ENCODE peak calls at places on chromosomes 3 and 15, in five cellular contexts. G is dorsolateral prefrontal cortex, J is endothelial cell, U is fibroblast of pulmonary artery, K is ascending aorta. V is an unnamed sample.

GRCh38 chr3:197494366-197495058 is 61.3 kb downstream of the BDH1 start:
- DNase-seq in G (no peak), J (no peak), U (no peak), K (no peak), V (peak)

GRCh38 chr3:12489832-12490231 is 5.6 kb downstream of the TSEN2 start:
- DNase-seq in G (no peak), J (no peak), U (peak), K (no peak), V (peak)

GRCh38 chr15:47439146-47439869 is 278.0 kb upstream of the SEMA6D start:
- DNase-seq in G (no peak), J (no peak), U (peak), K (no peak), V (no peak)

GRCh38 chr3:28924744-28925360 is 356.0 kb upstream of the RBMS3 start:
- DNase-seq in G (no peak), J (no peak), U (no peak), K (no peak), V (peak)

GRCh38 chr15:85681391-85681790 is 113.3 kb downstream of the KLHL25 start:
- DNase-seq in G (no peak), J (no peak), U (no peak), K (no peak), V (no peak)

GRCh38 chr15:38650384-38650783 is 85.8 kb upstream of the RASGRP1 start:
- DNase-seq in G (no peak), J (no peak), U (no peak), K (no peak), V (no peak)

GRCh38 chr3:138726966-138727365 is 107.8 kb downstream of the PIK3CB start:
- DNase-seq in G (no peak), J (no peak), U (peak), K (no peak), V (peak)

GRCh38 chr3:179037361-179037760 is 34.2 kb downstream of the ZMAT3 start:
- DNase-seq in G (peak), J (no peak), U (peak), K (peak), V (peak)

GRCh38 chr3:59818033-59818936 is 768.5 kb upstream of the CFAP20DC start:
- DNase-seq in G (peak), J (no peak), U (peak), K (peak), V (peak)

GRCh38 chr3:41234823-41235722 is 35.8 kb downstream of the CTNNB1 start:
- DNase-seq in G (no peak), J (no peak), U (peak), K (no peak), V (peak)

GRCh38 chr15:101277038-101277822 is at the start of gene SELENOS:
- DNase-seq in G (peak), J (peak), U (peak), K (peak), V (peak)
- TF ChIP-seq CTCF in G (peak), J (no peak), U (no peak), K (no peak), V (no peak)

GRCh38 chr3:182143903-182144302 is 432.2 kb downstream of the SOX2 start:
- DNase-seq in G (no peak), J (no peak), U (no peak), K (no peak), V (no peak)

GRCh38 chr3:182136008-182136910 is 424.5 kb downstream of the SOX2 start:
- DNase-seq in G (no peak), J (no peak), U (no peak), K (no peak), V (no peak)

GRCh38 chr3:182142928-182143327 is 431.2 kb downstream of the SOX2 start:
- DNase-seq in G (no peak), J (no peak), U (no peak), K (no peak), V (no peak)

GRCh38 chr3:182138388-182138787 is 426.7 kb downstream of the SOX2 start:
- DNase-seq in G (no peak), J (no peak), U (no peak), K (no peak), V (no peak)

DNA sequence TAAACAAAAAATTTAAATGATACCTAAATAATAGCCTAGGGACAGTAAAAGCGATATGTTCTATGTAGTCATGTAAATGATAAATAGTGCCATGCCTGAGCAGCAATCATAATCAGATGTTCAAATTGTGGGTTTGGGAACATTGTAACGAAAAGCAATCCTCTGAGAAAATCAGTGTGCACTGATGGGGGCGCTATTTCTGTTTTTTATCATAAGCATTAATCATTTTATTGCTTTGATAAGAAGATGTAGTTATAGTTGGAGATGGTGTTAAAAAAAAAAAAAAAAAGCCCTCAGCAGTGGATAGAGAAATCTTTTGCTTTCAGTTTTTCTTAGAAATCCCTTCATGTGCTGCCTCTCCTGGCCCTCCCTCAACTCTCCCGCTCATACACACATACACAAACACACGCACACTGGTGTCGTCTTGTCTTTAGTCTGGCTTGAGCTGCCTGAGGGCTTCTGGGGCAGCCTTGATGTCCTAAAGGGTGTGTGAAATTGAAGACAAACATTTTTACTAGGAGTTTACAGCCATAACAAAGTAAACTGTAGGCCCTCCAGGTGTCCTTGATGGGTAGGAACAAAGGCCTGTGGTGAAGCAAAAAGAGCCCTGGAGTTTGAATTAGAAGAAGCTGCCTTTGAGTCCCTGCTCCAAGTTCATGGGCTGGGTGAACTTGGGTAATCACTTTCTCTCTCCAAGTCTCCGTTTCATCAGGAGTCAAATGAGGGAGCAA is 428.1 kb downstream of the SOX2 start:
- DNase-seq in G (no peak), J (no peak), U (no peak), K (no peak), V (no peak)
- TF ChIP-seq CTCF in G (peak), J (peak), U (no peak), K (no peak), V (no peak)

GRCh38 chr3:128554100-128554464 is 61.1 kb upstream of the GATA2 start:
- DNase-seq in G (no peak), J (no peak), U (peak), K (peak), V (peak)
- TF ChIP-seq CTCF in G (no peak), J (no peak), U (peak), K (no peak), V (peak)

DNA sequence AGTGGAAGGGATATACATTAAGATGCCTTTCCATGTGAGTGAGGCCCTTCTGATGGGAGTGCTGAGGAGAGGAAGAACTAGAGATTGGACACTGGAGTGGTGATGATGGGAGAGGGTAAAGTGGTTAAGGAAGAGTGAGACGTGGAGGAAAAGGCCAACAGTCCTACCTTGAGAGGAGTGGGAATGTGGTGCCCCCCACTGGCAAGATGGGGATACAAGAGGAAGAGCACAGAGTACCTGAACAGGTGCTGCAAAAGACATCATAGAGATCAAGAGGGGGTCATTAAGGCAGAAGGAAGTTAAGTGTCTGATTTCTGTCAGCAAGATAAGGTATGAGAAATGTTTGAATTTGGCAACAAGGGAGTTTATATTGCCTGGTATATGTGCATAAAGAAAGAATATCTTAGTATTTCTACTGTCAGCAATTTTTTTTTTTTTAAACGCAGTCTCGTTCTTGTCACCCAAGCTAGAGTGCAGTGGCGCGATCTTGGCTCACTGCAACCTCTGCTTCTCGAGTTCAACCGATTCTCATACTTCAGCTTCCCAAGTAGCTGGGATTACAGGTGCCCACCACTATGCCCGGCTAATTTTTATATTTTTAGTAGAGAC is 34.0 kb downstream of the ARIH2 start:
- DNase-seq in G (no peak), J (peak), U (peak), K (no peak), V (peak)
- TF ChIP-seq CTCF in G (no peak), J (peak), U (peak), K (peak), V (peak)

GRCh38 chr3:33975463-33975862 is 177.0 kb downstream of the PDCD6IP start:
- DNase-seq in G (no peak), J (no peak), U (peak), K (no peak), V (peak)

GRCh38 chr3:33982269-33982798 is 183.9 kb downstream of the PDCD6IP start:
- DNase-seq in G (no peak), J (no peak), U (peak), K (no peak), V (no peak)

GRCh38 chr3:33977227-33977626 is 178.8 kb downstream of the PDCD6IP start:
- DNase-seq in G (no peak), J (no peak), U (no peak), K (no peak), V (no peak)

DNA sequence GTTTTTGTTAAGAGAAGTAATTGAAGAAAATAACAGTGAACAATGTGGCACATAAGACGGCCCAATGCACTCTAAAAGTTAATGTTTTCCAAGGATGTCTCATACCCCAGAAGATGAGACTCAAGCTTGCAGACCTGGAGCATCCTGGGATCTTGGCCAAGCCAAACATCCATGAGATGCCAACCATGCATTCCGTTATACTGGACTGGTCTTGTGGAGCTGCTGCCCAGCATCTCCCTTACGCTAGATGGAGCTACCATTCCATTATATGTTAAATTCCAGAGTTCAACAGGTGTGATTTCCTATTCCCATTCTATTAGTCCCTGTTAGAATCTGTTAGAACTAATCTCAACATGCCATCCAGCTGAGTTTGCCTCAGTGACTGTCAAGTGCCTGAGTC is 181.8 kb downstream of the PDCD6IP start:
- DNase-seq in G (no peak), J (no peak), U (peak), K (no peak), V (peak)
- TF ChIP-seq CTCF in G (no peak), J (no peak), U (peak), K (peak), V (peak)

GRCh38 chr15:74172751-74173544 is 562 bp upstream of the ISLR start:
- DNase-seq in G (peak), J (no peak), U (peak), K (peak), V (peak)
- TF ChIP-seq CTCF in G (no peak), J (no peak), U (no peak), K (no peak), V (no peak)

GRCh38 chr15:53498996-53499395 is 260.5 kb downstream of the WDR72 start:
- DNase-seq in G (no peak), J (no peak), U (no peak), K (no peak), V (no peak)
- TF ChIP-seq CTCF in G (no peak), J (no peak), U (no peak), K (no peak), V (no peak)

DNA sequence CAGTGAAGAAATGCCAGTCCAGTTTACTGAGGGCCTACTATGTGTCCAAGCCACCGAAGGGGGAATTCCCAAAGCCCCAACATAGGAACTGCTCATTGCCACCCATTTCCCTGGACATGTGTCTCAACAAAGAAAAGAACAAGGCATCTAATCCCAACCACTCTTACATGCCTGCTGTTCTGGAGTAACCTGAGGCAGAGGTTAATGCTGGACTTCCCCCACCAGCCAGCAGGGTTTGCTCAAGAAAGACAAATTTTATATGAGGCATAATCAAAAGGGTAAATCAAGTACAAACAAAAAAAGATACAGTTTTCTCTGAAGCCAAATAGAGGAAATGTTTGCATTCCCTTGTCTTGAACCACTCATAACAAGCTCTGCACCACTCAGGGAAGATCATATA is 4.1 kb downstream of the ADCY5 start:
- DNase-seq in G (no peak), J (no peak), U (no peak), K (no peak), V (no peak)
- TF ChIP-seq CTCF in G (no peak), J (no peak), U (no peak), K (peak), V (no peak)

GRCh38 chr15:101173233-101174119 is 78.4 kb downstream of the CHSY1 start:
- DNase-seq in G (no peak), J (no peak), U (no peak), K (peak), V (no peak)
- TF ChIP-seq CTCF in G (no peak), J (no peak), U (no peak), K (no peak), V (no peak)